ENCODE peak calls at places on chromosomes 13 and 19, in five cellular contexts. Y is retinal pigment epithelial cell, X is tibial nerve, G is osteoblast, M is H9. K is an unnamed sample.

GRCh38 chr19:10699650-10700335 is 1.4 kb upstream of the QTRT1 start:
- DNase-seq in Y (no peak), X (peak; percentile 68), G (peak; percentile 95), M (peak; percentile 65), K (peak; percentile 74)

GRCh38 chr13:33994826-33995502 is 177.0 kb downstream of the RFC3 start:
- DNase-seq in Y (no peak), X (no peak), G (no peak), M (no peak), K (no peak)

GRCh38 chr19:21586341-21587116 is 81.1 kb downstream of the ZNF429 start:
- DNase-seq in Y (no peak), X (no peak), G (no peak), M (peak; percentile 34), K (peak; percentile 38)

GRCh38 chr13:45466359-45466758 is 1.6 kb downstream of the COG3 start:
- DNase-seq in Y (no peak), X (no peak), G (no peak), M (no peak), K (no peak)

GRCh38 chr19:36115453-36116343 is at the start of gene TBCB:
- DNase-seq in Y (no peak), X (peak; percentile 74), G (no peak), M (no peak), K (peak; percentile 84)

GRCh38 chr19:1472227-1473055 is 6.6 kb downstream of the C19orf25 start:
- DNase-seq in Y (no peak), X (no peak), G (no peak), M (no peak), K (no peak)

GRCh38 chr19:3097442-3097871 is 3.3 kb downstream of the GNA11 start:
- DNase-seq in Y (no peak), X (no peak), G (peak; percentile 88), M (no peak), K (peak; percentile 46)

GRCh38 chr13:73874460-73874859 is 259.7 kb downstream of the KLF12 start:
- DNase-seq in Y (no peak), X (no peak), G (no peak), M (no peak), K (no peak)

GRCh38 chr13:37306778-37307544 is 201.5 kb upstream of the CSNK1A1L start:
- DNase-seq in Y (peak; percentile 35), X (no peak), G (peak; percentile 76), M (no peak), K (no peak)

GRCh38 chr13:31051999-31052398 is 109.7 kb downstream of the HSPH1 start:
- DNase-seq in Y (no peak), X (no peak), G (no peak), M (peak; percentile 67), K (no peak)
- TF ChIP-seq CTCF in Y (no peak), X (no peak), G (no peak), M (peak; percentile 57), K (no peak)

GRCh38 chr19:18603255-18603957 is 3.2 kb downstream of the CRLF1 start:
- DNase-seq in Y (no peak), X (no peak), G (peak; percentile 91), M (peak; percentile 71), K (no peak)
- TF ChIP-seq CTCF in Y (peak; percentile 47), X (no peak), G (no peak), M (peak; percentile 43), K (no peak)

GRCh38 chr19:18282788-18283141 is 1.3 kb upstream of the JUND start:
- DNase-seq in Y (no peak), X (no peak), G (peak; percentile 53), M (no peak), K (no peak)

GRCh38 chr19:18279516-18280246 is 1.7 kb downstream of the JUND start:
- DNase-seq in Y (peak; percentile 74), X (peak; percentile 89), G (peak; percentile 99), M (peak; percentile 94), K (peak; percentile 92)

GRCh38 chr19:18280247-18281081 is 958 bp downstream of the JUND start:
- DNase-seq in Y (no peak), X (peak; percentile 63), G (peak; percentile 97), M (peak; percentile 60), K (peak; percentile 84)

GRCh38 chr19:18282021-18282787 is 782 bp upstream of the JUND start:
- DNase-seq in Y (no peak), X (no peak), G (no peak), M (no peak), K (no peak)

GRCh38 chr19:18281082-18282020 is at the start of gene JUND:
- DNase-seq in Y (peak; percentile 92), X (peak; percentile 92), G (peak; percentile 100), M (peak; percentile 97), K (peak; percentile 99)
- TF ChIP-seq CTCF in Y (no peak), X (no peak), G (no peak), M (peak; percentile 19), K (no peak)

DNA sequence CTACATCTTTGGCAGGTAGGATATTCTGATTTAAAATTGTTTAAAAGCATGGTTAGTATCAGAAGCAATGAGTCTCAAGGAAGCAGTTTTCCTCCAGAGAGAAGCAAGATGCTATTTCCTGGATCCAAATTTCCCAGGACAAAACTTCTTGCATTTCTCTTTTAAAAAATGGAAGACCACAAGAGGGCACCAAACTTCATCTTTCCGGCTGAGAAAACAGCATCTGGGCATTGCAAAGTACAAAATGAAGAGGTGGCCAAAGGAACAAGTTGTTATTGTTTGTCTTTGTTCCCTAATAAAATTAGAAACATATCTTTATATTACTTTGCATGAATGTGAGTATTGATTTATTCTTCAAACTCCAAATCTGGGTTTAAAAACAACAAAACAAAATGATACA is 60.0 kb upstream of the LRCH1 start:
- DNase-seq in Y (no peak), X (peak; percentile 50), G (peak; percentile 85), M (no peak), K (no peak)
- TF ChIP-seq CTCF in Y (peak; percentile 58), X (peak; percentile 59), G (peak; percentile 61), M (peak; percentile 76), K (peak; percentile 35)

GRCh38 chr19:48711106-48711662 is 8.3 kb downstream of the MAMSTR start:
- DNase-seq in Y (no peak), X (no peak), G (peak; percentile 11), M (no peak), K (no peak)

GRCh38 chr19:48714759-48715261 is 4.7 kb downstream of the MAMSTR start:
- DNase-seq in Y (no peak), X (no peak), G (peak; percentile 18), M (no peak), K (no peak)

GRCh38 chr19:48713864-48714755 is 5.4 kb downstream of the MAMSTR start:
- DNase-seq in Y (peak; percentile 95), X (peak; percentile 97), G (peak; percentile 100), M (peak; percentile 99), K (peak; percentile 99)

GRCh38 chr19:48715276-48715675 is 4.2 kb downstream of the MAMSTR start:
- DNase-seq in Y (no peak), X (no peak), G (peak; percentile 31), M (no peak), K (no peak)

GRCh38 chr19:48713041-48713863 is 6.3 kb downstream of the MAMSTR start:
- DNase-seq in Y (no peak), X (no peak), G (peak; percentile 94), M (peak; percentile 83), K (no peak)
- TF ChIP-seq CTCF in Y (peak; percentile 41), X (no peak), G (peak; percentile 20), M (peak; percentile 50), K (no peak)

GRCh38 chr13:27665333-27665732 is 43.6 kb downstream of the POLR1D start:
- DNase-seq in Y (no peak), X (no peak), G (no peak), M (no peak), K (no peak)
- TF ChIP-seq CTCF in Y (peak; percentile 53), X (no peak), G (peak; percentile 15), M (peak; percentile 55), K (no peak)

GRCh38 chr13:98089246-98089645 is 53.6 kb upstream of the FARP1 start:
- DNase-seq in Y (no peak), X (no peak), G (peak; percentile 91), M (no peak), K (no peak)

GRCh38 chr13:98083936-98084335 is 59.0 kb upstream of the FARP1 start:
- DNase-seq in Y (no peak), X (no peak), G (peak; percentile 9), M (no peak), K (no peak)

GRCh38 chr13:98080280-98080679 is 62.6 kb upstream of the FARP1 start:
- DNase-seq in Y (no peak), X (no peak), G (peak; percentile 25), M (no peak), K (peak; percentile 14)

GRCh38 chr13:98083507-98083906 is 59.4 kb upstream of the FARP1 start:
- DNase-seq in Y (peak; percentile 54), X (no peak), G (peak; percentile 86), M (no peak), K (no peak)
- TF ChIP-seq CTCF in Y (peak; percentile 3), X (no peak), G (no peak), M (no peak), K (no peak)

K was measured in stomach.